ENCODE peak calls at places on chromosomes 7 and 10, in six cellular contexts. One of them, this sample, is unnamed.

GRCh38 chr7:18495412-18496335 is at the start of gene HDAC9:
- DNase-seq in PC-9: no peak
- DNase-seq in activated CD8-positive, alpha-beta memory T cell treated with anti-CD3 and anti-CD28 coated beads, Interleukin-2, amount 50 U/mL, for 4 hours: no peak
- DNase-seq in fibroblast of lung: peak
- DNase-seq in NCI-H1105: peak
- DNase-seq in astrocyte of the hippocampus: peak
- DNase-seq in this sample: peak

GRCh38 chr7:80439894-80440811 is 71.7 kb downstream of the GNAT3 start:
- DNase-seq in PC-9: no peak
- DNase-seq in activated CD8-positive, alpha-beta memory T cell treated with anti-CD3 and anti-CD28 coated beads, Interleukin-2, amount 50 U/mL, for 4 hours: no peak
- DNase-seq in fibroblast of lung: peak
- DNase-seq in NCI-H1105: no peak
- DNase-seq in astrocyte of the hippocampus: peak
- DNase-seq in this sample: no peak

GRCh38 chr10:118991326-118991725 is 38.2 kb upstream of the NANOS1 start:
- DNase-seq in PC-9: no peak
- DNase-seq in activated CD8-positive, alpha-beta memory T cell treated with anti-CD3 and anti-CD28 coated beads, Interleukin-2, amount 50 U/mL, for 4 hours: no peak
- DNase-seq in fibroblast of lung: no peak
- DNase-seq in NCI-H1105: peak
- DNase-seq in astrocyte of the hippocampus: no peak
- DNase-seq in this sample: no peak

GRCh38 chr7:42232275-42232674 is 4.7 kb downstream of the GLI3 start:
- DNase-seq in PC-9: no peak
- DNase-seq in activated CD8-positive, alpha-beta memory T cell treated with anti-CD3 and anti-CD28 coated beads, Interleukin-2, amount 50 U/mL, for 4 hours: no peak
- DNase-seq in fibroblast of lung: peak
- DNase-seq in NCI-H1105: no peak
- DNase-seq in astrocyte of the hippocampus: peak
- DNase-seq in this sample: peak

GRCh38 chr10:98971464-98971863 is 264.2 kb downstream of the HPSE2 start:
- DNase-seq in PC-9: no peak
- DNase-seq in activated CD8-positive, alpha-beta memory T cell treated with anti-CD3 and anti-CD28 coated beads, Interleukin-2, amount 50 U/mL, for 4 hours: no peak
- DNase-seq in fibroblast of lung: peak
- DNase-seq in NCI-H1105: no peak
- DNase-seq in astrocyte of the hippocampus: no peak
- DNase-seq in this sample: no peak

GRCh38 chr10:128025951-128026350 is 100.3 kb downstream of the MKI67 start:
- DNase-seq in PC-9: no peak
- DNase-seq in activated CD8-positive, alpha-beta memory T cell treated with anti-CD3 and anti-CD28 coated beads, Interleukin-2, amount 50 U/mL, for 4 hours: no peak
- DNase-seq in fibroblast of lung: no peak
- DNase-seq in NCI-H1105: no peak
- DNase-seq in astrocyte of the hippocampus: no peak
- DNase-seq in this sample: no peak

GRCh38 chr10:84176351-84176750 is 2.8 kb downstream of the GPR15LG start:
- DNase-seq in PC-9: no peak
- DNase-seq in activated CD8-positive, alpha-beta memory T cell treated with anti-CD3 and anti-CD28 coated beads, Interleukin-2, amount 50 U/mL, for 4 hours: no peak
- DNase-seq in fibroblast of lung: no peak
- DNase-seq in NCI-H1105: no peak
- DNase-seq in astrocyte of the hippocampus: no peak
- DNase-seq in this sample: no peak

GRCh38 chr10:97047788-97048187 is 138.0 kb downstream of the SLIT1 start:
- DNase-seq in PC-9: no peak
- DNase-seq in activated CD8-positive, alpha-beta memory T cell treated with anti-CD3 and anti-CD28 coated beads, Interleukin-2, amount 50 U/mL, for 4 hours: no peak
- DNase-seq in fibroblast of lung: no peak
- DNase-seq in NCI-H1105: no peak
- DNase-seq in astrocyte of the hippocampus: no peak
- DNase-seq in this sample: no peak

GRCh38 chr10:543131-543530 is 146.3 kb downstream of the DIP2C start:
- DNase-seq in PC-9: no peak
- DNase-seq in activated CD8-positive, alpha-beta memory T cell treated with anti-CD3 and anti-CD28 coated beads, Interleukin-2, amount 50 U/mL, for 4 hours: no peak
- DNase-seq in fibroblast of lung: peak
- DNase-seq in NCI-H1105: no peak
- DNase-seq in astrocyte of the hippocampus: no peak
- DNase-seq in this sample: no peak

GRCh38 chr7:6162331-6162620 is 110.1 kb downstream of the CYTH3 start:
- DNase-seq in PC-9: no peak
- DNase-seq in activated CD8-positive, alpha-beta memory T cell treated with anti-CD3 and anti-CD28 coated beads, Interleukin-2, amount 50 U/mL, for 4 hours: no peak
- DNase-seq in fibroblast of lung: no peak
- DNase-seq in NCI-H1105: no peak
- DNase-seq in astrocyte of the hippocampus: no peak
- DNase-seq in this sample: no peak

GRCh38 chr7:121406866-121407439 is 10.8 kb upstream of the FAM3C start:
- DNase-seq in PC-9: no peak
- DNase-seq in activated CD8-positive, alpha-beta memory T cell treated with anti-CD3 and anti-CD28 coated beads, Interleukin-2, amount 50 U/mL, for 4 hours: no peak
- DNase-seq in fibroblast of lung: no peak
- DNase-seq in NCI-H1105: no peak
- DNase-seq in astrocyte of the hippocampus: no peak
- DNase-seq in this sample: no peak

GRCh38 chr10:62852961-62853702 is 37.0 kb upstream of the EGR2 start:
- DNase-seq in PC-9: no peak
- DNase-seq in activated CD8-positive, alpha-beta memory T cell treated with anti-CD3 and anti-CD28 coated beads, Interleukin-2, amount 50 U/mL, for 4 hours: no peak
- DNase-seq in fibroblast of lung: no peak
- DNase-seq in NCI-H1105: no peak
- DNase-seq in astrocyte of the hippocampus: no peak
- DNase-seq in this sample: no peak

GRCh38 chr10:88879754-88880286 is at the start of gene STAMBPL1:
- DNase-seq in PC-9: no peak
- DNase-seq in activated CD8-positive, alpha-beta memory T cell treated with anti-CD3 and anti-CD28 coated beads, Interleukin-2, amount 50 U/mL, for 4 hours: peak
- DNase-seq in fibroblast of lung: peak
- DNase-seq in NCI-H1105: peak
- DNase-seq in astrocyte of the hippocampus: no peak
- DNase-seq in this sample: no peak

GRCh38 chr7:138875794-138876193 is 77.8 kb upstream of the ATP6V0A4 start:
- DNase-seq in PC-9: peak
- DNase-seq in activated CD8-positive, alpha-beta memory T cell treated with anti-CD3 and anti-CD28 coated beads, Interleukin-2, amount 50 U/mL, for 4 hours: peak
- DNase-seq in fibroblast of lung: peak
- DNase-seq in NCI-H1105: no peak
- DNase-seq in astrocyte of the hippocampus: peak
- DNase-seq in this sample: no peak

GRCh38 chr10:588246-589165 is 101.0 kb downstream of the DIP2C start:
- DNase-seq in PC-9: no peak
- DNase-seq in activated CD8-positive, alpha-beta memory T cell treated with anti-CD3 and anti-CD28 coated beads, Interleukin-2, amount 50 U/mL, for 4 hours: no peak
- DNase-seq in fibroblast of lung: peak
- DNase-seq in NCI-H1105: no peak
- DNase-seq in astrocyte of the hippocampus: peak
- DNase-seq in this sample: no peak

GRCh38 chr10:24255115-24255895 is 46.4 kb downstream of the KIAA1217 start:
- DNase-seq in PC-9: peak
- DNase-seq in activated CD8-positive, alpha-beta memory T cell treated with anti-CD3 and anti-CD28 coated beads, Interleukin-2, amount 50 U/mL, for 4 hours: no peak
- DNase-seq in fibroblast of lung: no peak
- DNase-seq in NCI-H1105: no peak
- DNase-seq in astrocyte of the hippocampus: peak
- DNase-seq in this sample: no peak

GRCh38 chr7:83475403-83475802 is 173.5 kb downstream of the SEMA3E start:
- DNase-seq in PC-9: no peak
- DNase-seq in activated CD8-positive, alpha-beta memory T cell treated with anti-CD3 and anti-CD28 coated beads, Interleukin-2, amount 50 U/mL, for 4 hours: no peak
- DNase-seq in fibroblast of lung: no peak
- DNase-seq in NCI-H1105: no peak
- DNase-seq in astrocyte of the hippocampus: no peak
- DNase-seq in this sample: peak